ENCODE peak calls at places on chromosomes 11 and 22, in seven cellular contexts. H, L, C, E, R, U and I are unnamed samples. For H3K27me3 and H3K4me1, the result is how much of the 10 kb centered on the place peaks cover.

GRCh38 chr11:104142701-104143100 is 21.2 kb downstream of the PDGFD start:
- DNase-seq in H (no peak), L (no peak), C (no peak), E (no peak), R (no peak), U (no peak), I (no peak)

GRCh38 chr11:111644922-111645321 is 42.7 kb downstream of the SIK2 start:
- DNase-seq in H (no peak), L (no peak), C (no peak), E (no peak), R (no peak), U (no peak), I (no peak)

GRCh38 chr11:22037505-22037904 is 155.4 kb upstream of the ANO5 start:
- DNase-seq in H (no peak), L (no peak), C (no peak), E (no peak), R (no peak), U (no peak), I (no peak)

GRCh38 chr11:122509091-122509490 is 146.4 kb upstream of the UBASH3B start:
- DNase-seq in H (no peak), L (no peak), C (no peak), E (no peak), R (no peak), U (no peak), I (no peak)

GRCh38 chr22:38034278-38034882 is 22.8 kb upstream of the PICK1 start:
- DNase-seq in H (peak), L (peak), C (peak), E (peak), R (peak), U (no peak), I (peak)

GRCh38 chr11:35290876-35291275 is 128.5 kb downstream of the SLC1A2 start:
- DNase-seq in H (no peak), L (no peak), C (no peak), E (no peak), R (no peak), U (no peak), I (no peak)

GRCh38 chr11:122101625-122102291 is 14.3 kb downstream of the BLID start:
- DNase-seq in H (peak), L (peak), C (no peak), E (no peak), R (peak), U (no peak), I (no peak)

GRCh38 chr11:17354070-17354924 is 2.7 kb downstream of the NCR3LG1 start:
- DNase-seq in H (peak), L (peak), C (peak), E (peak), R (peak), U (no peak), I (peak)

GRCh38 chr11:90635886-90636285 is 413.0 kb upstream of the CHORDC1 start:
- DNase-seq in H (no peak), L (no peak), C (no peak), E (no peak), R (no peak), U (no peak), I (no peak)

GRCh38 chr11:116312560-116313340 is 460.0 kb downstream of the BUD13 start:
- DNase-seq in H (peak), L (peak), C (peak), E (no peak), R (peak), U (peak), I (no peak)

GRCh38 chr11:57116654-57117053 is 65.1 kb upstream of the LRRC55 start:
- DNase-seq in H (no peak), L (peak), C (peak), E (peak), R (peak), U (no peak), I (peak)

GRCh38 chr11:86627776-86628455 is 44.5 kb downstream of the ME3 start:
- DNase-seq in H (no peak), L (no peak), C (no peak), E (no peak), R (no peak), U (no peak), I (no peak)

GRCh38 chr11:15944460-15944859 is 411.9 kb downstream of the SOX6 start:
- DNase-seq in H (no peak), L (peak), C (peak), E (no peak), R (no peak), U (peak), I (no peak)

GRCh38 chr22:36330655-36331305 is 57.0 kb downstream of the MYH9 start:
- DNase-seq in H (no peak), L (no peak), C (no peak), E (peak), R (peak), U (no peak), I (no peak)

GRCh38 chr11:82930734-82931133 is 29.2 kb downstream of the DDIAS start:
- DNase-seq in H (no peak), L (no peak), C (no peak), E (no peak), R (no peak), U (no peak), I (no peak)

GRCh38 chr11:44139565-44140313 is 44.3 kb downstream of the EXT2 start:
- DNase-seq in H (no peak), L (no peak), C (no peak), E (peak), R (no peak), U (no peak), I (no peak)

GRCh38 chr22:42645341-42645937 is 3.8 kb downstream of the CYB5R3 start:
- DNase-seq in H (no peak), L (no peak), C (peak), E (no peak), R (peak), U (no peak), I (no peak)
- TF ChIP-seq POLR2AphosphoS5 in H (no peak), L (no peak), C (no peak), E (no peak), R (no peak), U (peak), I (no peak)

GRCh38 chr11:120181446-120181992 is 29.3 kb upstream of the OAF start:
- DNase-seq in H (no peak), L (no peak), C (peak), E (no peak), R (no peak), U (peak), I (no peak)
- H3K27me3 ChIP-seq in H (under half), L (under half), C (under half), E (under half), R (under half), U (under half), I (under half)

GRCh38 chr11:128471138-128471661 is 116.2 kb downstream of the ETS1 start:
- DNase-seq in H (no peak), L (no peak), C (no peak), E (no peak), R (no peak), U (no peak), I (no peak)
- H3K4me1 ChIP-seq in H (under half), L (under half), C (half or more), E (under half), R (under half), U (half or more), I (under half)

GRCh38 chr11:1569251-1569780 is 2.8 kb downstream of the DUSP8 start:
- DNase-seq in H (no peak), L (no peak), C (peak), E (no peak), R (no peak), U (no peak), I (no peak)
- TF ChIP-seq POLR2AphosphoS5 in H (no peak), L (no peak), C (no peak), E (no peak), R (no peak), U (no peak), I (no peak)

GRCh38 chr11:71112990-71113389 is 139.4 kb downstream of the SHANK2 start:
- DNase-seq in H (no peak), L (peak), C (no peak), E (no peak), R (no peak), U (no peak), I (no peak)

GRCh38 chr11:71115770-71116434 is 136.5 kb downstream of the SHANK2 start:
- DNase-seq in H (no peak), L (no peak), C (no peak), E (no peak), R (no peak), U (no peak), I (no peak)

GRCh38 chr11:71112454-71112853 is 139.9 kb downstream of the SHANK2 start:
- DNase-seq in H (no peak), L (no peak), C (no peak), E (no peak), R (no peak), U (no peak), I (no peak)

GRCh38 chr11:71116435-71117040 is 135.8 kb downstream of the SHANK2 start:
- DNase-seq in H (no peak), L (no peak), C (no peak), E (no peak), R (no peak), U (no peak), I (no peak)

DNA sequence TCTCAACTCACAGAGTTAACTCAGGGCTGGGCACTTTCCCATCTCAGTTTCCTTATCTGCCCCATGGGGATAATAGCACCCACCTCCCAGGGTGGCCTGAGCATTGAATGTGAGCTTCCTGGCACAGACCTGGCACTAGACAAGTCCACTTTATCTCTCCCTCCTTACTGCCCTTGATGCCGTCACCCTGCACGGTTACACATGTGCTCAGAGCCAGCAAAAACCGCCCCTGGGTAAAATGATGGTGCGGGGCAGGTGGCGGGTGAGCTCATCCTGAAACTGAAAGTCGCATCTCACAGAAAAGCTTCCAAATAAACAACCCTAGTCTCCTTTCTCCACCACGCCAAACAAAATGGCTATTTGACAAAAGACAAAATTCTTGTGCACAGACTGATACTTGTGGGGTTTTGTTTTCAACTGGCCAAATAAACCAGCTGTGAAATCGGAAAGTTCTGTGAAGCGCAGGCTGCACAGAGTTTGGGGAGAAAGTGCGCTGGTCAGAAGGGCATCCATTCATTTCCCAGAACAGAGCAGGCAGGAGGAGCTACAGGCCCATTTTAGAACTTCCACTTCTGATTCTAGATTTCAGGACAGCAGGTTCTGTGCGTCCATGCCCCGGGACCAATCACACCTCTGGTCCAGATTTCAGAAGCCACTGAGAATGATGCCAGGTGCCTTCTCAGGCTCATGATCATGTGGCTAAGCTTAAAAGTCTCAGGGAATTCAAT is 138.1 kb downstream of the SHANK2 start:
- DNase-seq in H (no peak), L (no peak), C (no peak), E (no peak), R (no peak), U (no peak), I (no peak)
- H3K27me3 ChIP-seq in H (under half), L (under half), C (under half), E (under half), R (under half), U (half or more), I (under half)

GRCh38 chr11:112962854-112963367 is 1.7 kb downstream of the NCAM1 start:
- DNase-seq in H (peak), L (peak), C (peak), E (no peak), R (no peak), U (no peak), I (no peak)

GRCh38 chr11:112963368-112963955 is 2.2 kb downstream of the NCAM1 start:
- DNase-seq in H (no peak), L (peak), C (no peak), E (no peak), R (no peak), U (no peak), I (no peak)

GRCh38 chr11:112958670-112959069 is 2.5 kb upstream of the NCAM1 start:
- DNase-seq in H (no peak), L (no peak), C (no peak), E (no peak), R (no peak), U (no peak), I (no peak)

GRCh38 chr11:112961751-112962747 is 829 bp downstream of the NCAM1 start:
- DNase-seq in H (no peak), L (peak), C (no peak), E (no peak), R (peak), U (no peak), I (no peak)

GRCh38 chr11:112961146-112961668 is at the start of gene NCAM1:
- DNase-seq in H (peak), L (peak), C (peak), E (peak), R (peak), U (no peak), I (peak)
- H3K4me1 ChIP-seq in H (under half), L (under half), C (under half), E (under half), R (under half), U (under half), I (under half)

GRCh38 chr11:106670069-106670468 is 348.2 kb downstream of the GUCY1A2 start:
- DNase-seq in H (no peak), L (no peak), C (no peak), E (no peak), R (no peak), U (no peak), I (no peak)

DNA sequence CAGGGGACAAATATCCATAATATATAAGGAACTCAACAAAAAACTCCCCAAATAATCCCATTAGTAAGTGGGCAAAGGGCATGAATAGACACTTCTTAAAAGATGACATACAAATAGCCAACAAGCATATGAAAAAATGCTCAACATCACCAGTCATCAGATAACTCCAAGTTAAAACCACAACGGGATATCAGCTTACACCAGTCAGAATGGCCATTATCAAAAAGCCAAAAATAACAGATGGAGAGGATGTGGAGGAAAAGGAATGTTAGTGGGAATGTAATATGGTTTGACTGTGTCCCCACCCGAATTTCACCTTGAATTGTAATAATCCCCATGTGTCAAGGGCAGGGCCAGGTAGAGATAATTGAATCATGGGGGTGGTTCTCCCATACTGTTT is 350.1 kb downstream of the GUCY1A2 start:
- DNase-seq in H (no peak), L (no peak), C (no peak), E (no peak), R (no peak), U (no peak), I (no peak)
- TF ChIP-seq POLR2AphosphoS5 in H (no peak), L (no peak), C (no peak), E (no peak), R (no peak), U (no peak), I (no peak)